ENCODE peak calls at places on chromosomes 4 and X, in five cellular contexts. Y is Peyer's patch, D is GM23338, C is right atrium auricular region, Q is body of pancreas. L is an unnamed sample.

GRCh38 chr4:98612318-98613250 is 45.8 kb downstream of the TSPAN5 start:
- DNase-seq in Y (no peak), C (no peak), D (peak), Q (no peak), L (no peak)

GRCh38 chr4:41465135-41465761 is 72.7 kb upstream of the LIMCH1 start:
- DNase-seq in C (no peak), Y (no peak), D (no peak), Q (no peak), L (no peak)

GRCh38 chrX:13473666-13474516 is 95.5 kb upstream of the EGFL6 start:
- DNase-seq in Y (no peak), C (no peak), Q (no peak), D (no peak), L (no peak)

GRCh38 chr4:159106636-159107035 is 3.8 kb downstream of the RAPGEF2 start:
- DNase-seq in D (no peak), Q (no peak), C (no peak), Y (no peak), L (no peak)

GRCh38 chr4:2761035-2761923 is 5.1 kb upstream of the TNIP2 start:
- DNase-seq in Y (peak), C (no peak), D (peak), Q (peak), L (no peak)

GRCh38 chr4:4541040-4541631 is 712 bp downstream of the STX18 start:
- DNase-seq in Q (peak), D (no peak), Y (peak), C (no peak), L (peak)

GRCh38 chrX:66731398-66731797 is 92.5 kb upstream of the EDA2R start:
- DNase-seq in Q (no peak), D (peak), C (no peak), Y (no peak), L (no peak)

GRCh38 chrX:68915778-68916177 is 87.0 kb downstream of the EFNB1 start:
- DNase-seq in Y (no peak), C (no peak), D (no peak), Q (no peak), L (no peak)

GRCh38 chrX:39174761-39175417 is 373.6 kb downstream of the MID1IP1 start:
- DNase-seq in Q (peak), D (no peak), Y (peak), C (no peak), L (no peak)

GRCh38 chrX:152895121-152895520 is 2.7 kb upstream of the ZNF185 start:
- DNase-seq in C (no peak), Q (no peak), Y (no peak), D (no peak), L (no peak)

GRCh38 chr4:10196191-10196590 is 79.6 kb upstream of the WDR1 start:
- DNase-seq in Q (no peak), Y (no peak), D (no peak), C (no peak), L (no peak)

GRCh38 chrX:47629419-47630210 is at the start of gene CFP:
- DNase-seq in Y (no peak), C (no peak), Q (no peak), D (peak), L (no peak)
- TF ChIP-seq CTCF in Y (no peak), C (no peak), Q (no peak), D (no peak), L (no peak)

GRCh38 chr4:145823743-145824142 is 114.9 kb downstream of the ZNF827 start:
- DNase-seq in Y (no peak), D (no peak), C (no peak), Q (no peak), L (no peak)

GRCh38 chr4:145820407-145820806 is 118.2 kb downstream of the ZNF827 start:
- DNase-seq in D (no peak), C (no peak), Q (no peak), Y (no peak), L (no peak)

GRCh38 chr4:145819246-145820181 is 119.1 kb downstream of the ZNF827 start:
- DNase-seq in Y (no peak), Q (peak), D (no peak), C (no peak), L (no peak)

GRCh38 chr4:145824469-145824868 is 114.2 kb downstream of the ZNF827 start:
- DNase-seq in Q (no peak), C (no peak), D (peak), Y (no peak), L (no peak)

DNA sequence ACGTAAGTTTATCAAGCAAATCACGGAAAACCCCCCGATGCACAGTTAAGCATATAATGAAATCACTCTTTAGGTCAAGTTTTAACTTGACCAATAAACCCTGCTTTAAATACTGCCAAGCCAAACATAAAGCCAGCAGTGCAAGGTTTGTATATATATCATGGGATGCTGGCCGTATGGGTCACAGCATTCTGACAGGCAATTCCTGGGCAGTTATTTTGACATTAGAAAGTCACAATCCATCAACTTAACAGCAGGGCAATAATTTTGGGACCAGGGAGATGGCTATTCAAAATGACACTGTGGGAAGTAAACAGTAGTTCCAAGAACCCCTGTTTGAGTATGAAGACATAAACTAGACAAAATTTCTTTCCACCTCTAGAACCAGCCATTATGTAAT is 116.9 kb downstream of the ZNF827 start:
- DNase-seq in Q (no peak), Y (no peak), D (no peak), C (no peak), L (no peak)
- H3K27ac ChIP-seq in Q (no peak), Y (no peak), D (no peak), C (no peak), L (no peak)

DNA sequence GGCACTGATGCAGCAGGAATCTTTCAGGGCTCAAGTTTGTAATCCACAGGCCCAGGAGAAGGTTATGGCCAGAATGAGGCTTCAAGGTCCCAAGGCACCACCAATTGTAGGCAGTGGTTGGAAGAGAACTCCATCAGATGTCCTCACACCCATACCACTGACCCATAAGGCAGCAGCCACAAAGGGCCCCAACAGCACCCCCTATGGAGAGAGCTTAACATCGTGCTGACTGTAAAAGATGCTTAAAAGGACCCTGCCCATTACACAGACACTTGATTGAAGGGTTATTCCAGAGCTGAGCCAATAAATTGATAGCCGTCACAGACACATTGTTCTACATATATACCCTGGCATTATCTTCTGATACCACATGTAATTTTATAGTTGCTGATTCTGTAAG is 113.7 kb downstream of the SOWAHB start:
- DNase-seq in Q (no peak), Y (no peak), C (no peak), D (peak), L (no peak)
- TF ChIP-seq CTCF in Q (no peak), Y (no peak), C (no peak), D (peak), L (no peak)

GRCh38 chr4:103136671-103137445 is 37.2 kb upstream of the BDH2 start:
- DNase-seq in C (no peak), Q (no peak), Y (no peak), D (no peak), L (no peak)

GRCh38 chr4:103137446-103137827 is 37.8 kb upstream of the BDH2 start:
- DNase-seq in C (no peak), D (no peak), Y (no peak), Q (no peak), L (peak)
- H3K27ac ChIP-seq in C (no peak), D (no peak), Y (no peak), Q (no peak), L (no peak)

GRCh38 chr4:155245105-155245504 is 36.7 kb downstream of the NPY2R start:
- DNase-seq in D (no peak), Q (no peak), C (no peak), Y (no peak), L (no peak)

GRCh38 chr4:155249036-155249566 is 40.7 kb downstream of the NPY2R start:
- DNase-seq in Y (no peak), Q (no peak), C (no peak), D (no peak), L (no peak)

DNA sequence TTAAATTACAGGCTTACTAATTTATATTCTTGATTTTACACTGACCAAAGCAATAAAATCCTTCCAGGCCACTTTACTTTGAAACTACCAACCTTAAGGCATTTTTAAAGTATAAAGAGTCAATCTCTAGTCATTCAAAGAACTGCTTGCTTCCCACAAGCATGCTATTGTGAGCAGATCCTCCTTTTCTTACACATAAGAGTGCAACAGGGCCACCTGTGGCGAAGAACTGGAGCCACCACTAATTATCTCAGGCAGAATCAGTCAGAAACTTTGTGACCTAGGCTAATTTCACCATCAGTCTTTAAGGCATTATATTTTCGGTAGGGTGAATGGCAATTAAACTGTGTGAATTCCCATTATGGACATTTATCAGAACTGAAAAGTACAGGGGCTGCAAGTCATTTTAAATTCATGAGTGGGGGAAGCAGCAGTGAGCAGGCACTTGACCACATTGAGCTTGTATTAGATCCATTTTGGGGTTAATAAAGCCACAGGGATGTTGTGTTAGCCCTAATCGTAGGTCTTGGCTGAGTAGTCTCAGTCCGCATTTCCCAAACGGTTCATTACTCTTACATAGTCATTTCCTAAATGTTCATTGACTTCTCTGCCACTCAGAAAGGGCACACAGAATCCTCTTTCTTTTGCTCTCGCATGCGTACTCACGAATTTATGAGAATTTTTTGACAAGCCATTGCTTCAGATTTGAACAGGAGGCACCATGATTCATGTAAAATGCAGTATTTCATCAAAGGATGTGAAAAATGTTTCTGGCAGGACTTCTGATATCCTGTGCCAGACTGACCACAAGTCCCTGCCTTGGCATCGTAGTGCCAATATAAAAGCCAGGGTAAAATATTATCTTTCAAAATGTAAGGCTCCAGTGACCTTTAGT is 39.8 kb downstream of the NPY2R start:
- DNase-seq in C (no peak), Q (no peak), D (peak), Y (no peak), L (no peak)
- TF ChIP-seq CTCF in C (no peak), Q (no peak), D (peak), Y (no peak), L (no peak)